ENCODE peak calls at places on chromosomes 12 and 14, in seven cellular contexts. P is mucosa of descending colon; D is activated CD4-positive, CD25-positive, alpha-beta regulatory T cell treated with anti-CD3 and anti-CD28 coated beads, Interleukin-2, amount 50 U/mL, for 16 hours; F is heart right ventricle; N is activated gamma-delta T cell treated with anti-CD3 and anti-CD28 coated beads, Interleukin-2, amount 50 U/mL, for 16 hours; A is neural crest cell; R is psoas muscle. I is an unnamed sample.

GRCh38 chr12:131676544-131676943 is 34.3 kb upstream of the SFSWAP start:
- DNase-seq in P (no peak), D (no peak), F (no peak), N (no peak), A (no peak), R (no peak), I (no peak)

GRCh38 chr12:123533672-123534643 is at the start of gene RILPL1:
- DNase-seq in P (peak; percentile 64), D (no peak), F (peak; percentile 62), N (peak; percentile 9), A (peak; percentile 61), R (peak; percentile 64), I (peak; percentile 35)

GRCh38 chr12:113129664-113130456 is 5.7 kb downstream of the RASAL1 start:
- DNase-seq in P (no peak), D (no peak), F (no peak), N (no peak), A (no peak), R (no peak), I (no peak)

GRCh38 chr12:54033980-54034783 is 1.3 kb downstream of the HOXC5 start:
- DNase-seq in P (no peak), D (no peak), F (no peak), N (no peak), A (no peak), R (peak; percentile 48), I (no peak)

GRCh38 chr14:102827716-102828115 is 50.5 kb downstream of the TRAF3 start:
- DNase-seq in P (no peak), D (no peak), F (no peak), N (no peak), A (no peak), R (no peak), I (no peak)

GRCh38 chr12:90124289-90124688 is 415.7 kb upstream of the ATP2B1 start:
- DNase-seq in P (no peak), D (no peak), F (no peak), N (no peak), A (no peak), R (no peak), I (no peak)

GRCh38 chr12:95418142-95418541 is 55.8 kb upstream of the METAP2 start:
- DNase-seq in P (no peak), D (no peak), F (no peak), N (no peak), A (no peak), R (no peak), I (no peak)

GRCh38 chr12:78096909-78097597 is 266.4 kb downstream of the NAV3 start:
- DNase-seq in P (no peak), D (no peak), F (no peak), N (no peak), A (no peak), R (no peak), I (no peak)

GRCh38 chr12:58564721-58565120 is 355.6 kb downstream of the LRIG3 start:
- DNase-seq in P (no peak), D (no peak), F (no peak), N (no peak), A (no peak), R (no peak), I (no peak)

GRCh38 chr14:60553855-60554254 is 44.9 kb downstream of the SIX6 start:
- DNase-seq in P (no peak), D (no peak), F (no peak), N (no peak), A (no peak), R (no peak), I (no peak)

GRCh38 chr12:85057370-85057963 is 21.3 kb downstream of the LRRIQ1 start:
- DNase-seq in P (no peak), D (no peak), F (no peak), N (no peak), A (peak; percentile 45), R (no peak), I (peak; percentile 15)

GRCh38 chr14:104291123-104292000 is 153.0 kb downstream of the KIF26A start:
- DNase-seq in P (peak; percentile 49), D (no peak), F (no peak), N (no peak), A (no peak), R (no peak), I (peak; percentile 10)

GRCh38 chr12:3333583-3333982 is 157.4 kb upstream of the PRMT8 start:
- DNase-seq in P (no peak), D (no peak), F (no peak), N (no peak), A (peak; percentile 37), R (no peak), I (no peak)

GRCh38 chr14:104688755-104689619 is at the start of gene INF2:
- DNase-seq in P (peak; percentile 82), D (peak; percentile 14), F (peak; percentile 75), N (no peak), A (no peak), R (peak; percentile 70), I (peak; percentile 80)